ENCODE peak calls at places on chromosomes 6 and 20, in ten cellular contexts. T is K562; O is upper lobe of right lung; R is nephron progenitor cell; G is NCI-H1417; Q is brain microvascular endothelial cell; E is RWPE1; Y is Ammon's horn; B is stimulated activated CD4-positive, alpha-beta T cell treated with anti-CD3 and anti-CD28 coated beads, Interleukin-1b, Interleukin-23, amount 100 ng/mL, for 4 hours; P is AG09309. F is an unnamed sample.

GRCh38 chr6:25315194-25315593 is 36.0 kb downstream of the CARMIL1 start:
- DNase-seq in O (no peak), T (no peak), Q (no peak), Y (no peak), G (no peak), R (no peak), E (no peak), B (no peak), P (no peak), F (no peak)

GRCh38 chr6:111486921-111487320 is 3.9 kb upstream of the REV3L start:
- DNase-seq in E (no peak), G (no peak), R (no peak), T (no peak), O (no peak), P (no peak), Q (no peak), B (no peak), Y (no peak), F (no peak)

GRCh38 chr6:152232494-152233151 is 404.5 kb downstream of the SYNE1 start:
- DNase-seq in O (no peak), Q (peak; percentile 91), R (no peak), G (no peak), T (peak; percentile 21), Y (no peak), E (no peak), B (no peak), P (no peak), F (peak; percentile 48)

GRCh38 chr6:116450769-116451740 is 10.1 kb upstream of the CALHM6 start:
- DNase-seq in E (no peak), O (no peak), Q (no peak), T (no peak), B (no peak), P (no peak), R (no peak), Y (peak; percentile 45), G (peak; percentile 8), F (no peak)

GRCh38 chr6:158011478-158011920 is 29.8 kb downstream of the SYNJ2 start:
- DNase-seq in O (no peak), Q (no peak), B (no peak), R (no peak), G (no peak), P (no peak), Y (peak; percentile 87), E (no peak), T (no peak), F (no peak)

GRCh38 chr6:42564496-42564890 is 664 bp downstream of the UBR2 start:
- DNase-seq in G (peak; percentile 72), E (peak; percentile 47), T (no peak), P (no peak), B (no peak), Y (no peak), R (no peak), Q (no peak), O (no peak), F (peak; percentile 32)

GRCh38 chr6:136016228-136017225 is 165.0 kb downstream of the PDE7B start:
- DNase-seq in E (no peak), G (peak; percentile 82), T (no peak), R (no peak), B (no peak), Y (no peak), P (no peak), O (peak; percentile 62), Q (no peak), F (no peak)

GRCh38 chr20:25623225-25623735 is 534 bp downstream of the NANP start:
- DNase-seq in G (peak; percentile 80), E (peak; percentile 21), R (peak; percentile 37), Y (peak; percentile 37), T (no peak), Q (peak; percentile 13), P (no peak), O (peak; percentile 80), B (peak; percentile 15), F (peak; percentile 68)

GRCh38 chr20:9581509-9581908 is 67.1 kb downstream of the LAMP5 start:
- DNase-seq in Q (no peak), O (no peak), E (no peak), B (no peak), P (no peak), R (no peak), T (no peak), G (peak; percentile 86), Y (no peak), F (no peak)

GRCh38 chr6:146770965-146771735 is 172.4 kb downstream of the ADGB start:
- DNase-seq in O (peak; percentile 63), E (no peak), G (no peak), T (peak; percentile 30), B (peak; percentile 4), P (no peak), Y (peak; percentile 39), Q (no peak), R (no peak), F (peak; percentile 75)

GRCh38 chr6:54629132-54629531 is 217.4 kb upstream of the FAM83B start:
- DNase-seq in R (no peak), Y (no peak), T (no peak), O (no peak), B (no peak), Q (no peak), E (no peak), P (no peak), G (no peak), F (no peak)

GRCh38 chr20:56826971-56827645 is 198.0 kb downstream of the TFAP2C start:
- DNase-seq in Y (no peak), E (peak; percentile 96), G (no peak), B (no peak), O (no peak), T (no peak), Q (peak; percentile 12), P (peak; percentile 96), R (no peak), F (no peak)

GRCh38 chr6:19731286-19731685 is 105.9 kb upstream of the ID4 start:
- DNase-seq in P (peak; percentile 91), T (no peak), E (peak; percentile 63), B (no peak), O (no peak), R (no peak), Y (no peak), G (no peak), Q (peak; percentile 95), F (peak; percentile 58)

GRCh38 chr6:34103321-34103720 is 42.6 kb downstream of the GRM4 start:
- DNase-seq in Y (no peak), B (no peak), O (no peak), G (no peak), E (no peak), P (no peak), T (peak; percentile 56), R (no peak), Q (no peak), F (no peak)

GRCh38 chr6:42403415-42403814 is 48.3 kb downstream of the TRERF1 start:
- DNase-seq in G (no peak), B (no peak), E (peak; percentile 70), Q (no peak), R (no peak), Y (no peak), T (no peak), O (no peak), P (no peak), F (no peak)

GRCh38 chr20:347317-347639 is 367 bp downstream of the NRSN2 start:
- DNase-seq in T (no peak), E (no peak), Y (no peak), G (no peak), O (no peak), B (no peak), R (no peak), P (no peak), Q (no peak), F (no peak)

GRCh38 chr6:2641044-2641673 is 109.6 kb downstream of the MYLK4 start:
- DNase-seq in R (no peak), E (no peak), Y (no peak), B (no peak), P (no peak), O (no peak), G (no peak), Q (no peak), T (no peak), F (no peak)

GRCh38 chr6:157726892-157727628 is 96.0 kb upstream of the SNX9 start:
- DNase-seq in Y (no peak), E (no peak), R (no peak), P (no peak), Q (no peak), B (no peak), T (no peak), O (no peak), G (no peak), F (no peak)

GRCh38 chr6:20169786-20170185 is 42.5 kb downstream of the MBOAT1 start:
- DNase-seq in G (no peak), Y (no peak), Q (no peak), T (no peak), P (no peak), E (no peak), B (no peak), O (no peak), R (no peak), F (no peak)

GRCh38 chr6:169890049-169890448 is 138.6 kb downstream of the ERMARD start:
- DNase-seq in R (peak; percentile 30), T (no peak), E (no peak), O (no peak), P (no peak), Y (no peak), Q (no peak), B (no peak), G (peak; percentile 73), F (no peak)

GRCh38 chr6:90533615-90534336 is 53.1 kb downstream of the MAP3K7 start:
- DNase-seq in P (no peak), Q (no peak), Y (no peak), E (no peak), O (no peak), B (no peak), R (no peak), T (no peak), G (no peak), F (no peak)

GRCh38 chr6:87342829-87343228 is 1.8 kb upstream of the C6orf163 start:
- DNase-seq in Y (no peak), T (no peak), G (no peak), P (no peak), R (no peak), B (no peak), O (no peak), E (no peak), Q (no peak), F (no peak)

GRCh38 chr6:25122001-25122400 is 157.2 kb upstream of the CARMIL1 start:
- DNase-seq in R (no peak), Q (peak; percentile 34), Y (no peak), P (no peak), G (peak; percentile 51), B (no peak), O (no peak), E (no peak), T (no peak), F (no peak)

GRCh38 chr6:2111162-2111677 is 134.2 kb downstream of the GMDS start:
- DNase-seq in B (peak; percentile 4), P (peak; percentile 21), T (no peak), Y (no peak), G (no peak), E (peak; percentile 74), R (no peak), O (no peak), Q (peak; percentile 63), F (peak; percentile 13)